ENCODE peak calls at places on chromosome 10, in five cellular contexts. U is H9, Y is breast epithelium, B is AG10803, W is suprapubic skin. O is an unnamed sample.

GRCh38 chr10:74585231-74586087 is 240.9 kb upstream of the KAT6B start:
- DNase-seq in U (no peak), Y (no peak), B (peak), W (no peak), O (no peak)

GRCh38 chr10:127447197-127447596 is 101.9 kb upstream of the NPS start:
- DNase-seq in U (no peak), Y (no peak), B (no peak), W (no peak), O (no peak)

GRCh38 chr10:71771204-71771603 is 2.1 kb downstream of the VSIR start:
- DNase-seq in U (no peak), Y (no peak), B (no peak), W (no peak), O (no peak)

GRCh38 chr10:21934307-21934706 is 69.2 kb downstream of the DNAJC1 start:
- DNase-seq in U (no peak), Y (no peak), B (no peak), W (no peak), O (no peak)

GRCh38 chr10:126908225-126908624 is 3.0 kb downstream of the DOCK1 start:
- DNase-seq in U (peak), Y (no peak), B (no peak), W (peak), O (no peak)

GRCh38 chr10:33434948-33435347 is 100.5 kb upstream of the NRP1 start:
- DNase-seq in U (no peak), Y (no peak), B (no peak), W (no peak), O (no peak)

GRCh38 chr10:42932116-42932515 is 144.8 kb upstream of the RET start:
- DNase-seq in U (no peak), Y (no peak), B (no peak), W (peak), O (no peak)

GRCh38 chr10:29643785-29644501 is 9.2 kb upstream of the SVIL start:
- DNase-seq in U (no peak), Y (no peak), B (peak), W (no peak), O (no peak)

GRCh38 chr10:72319416-72320254 is 35.1 kb downstream of the DNAJB12 start:
- DNase-seq in U (peak), Y (peak), B (peak), W (peak), O (peak)

GRCh38 chr10:65497837-65498236 is 1428.0 kb upstream of the LRRTM3 start:
- DNase-seq in U (no peak), Y (no peak), B (no peak), W (no peak), O (no peak)

GRCh38 chr10:42690449-42691360 is 52.3 kb upstream of the ZNF33B start:
- DNase-seq in U (peak), Y (no peak), B (no peak), W (no peak), O (no peak)

GRCh38 chr10:48620719-48621118 is 15.8 kb upstream of the ARHGAP22 start:
- DNase-seq in U (no peak), Y (no peak), B (no peak), W (no peak), O (no peak)

GRCh38 chr10:7362451-7362850 is 48.4 kb downstream of the SFMBT2 start:
- DNase-seq in U (no peak), Y (no peak), B (peak), W (no peak), O (no peak)

GRCh38 chr10:122954731-122955050 is 664 bp upstream of the C10orf88 start:
- DNase-seq in U (no peak), Y (no peak), B (no peak), W (peak), O (no peak)

GRCh38 chr10:133270204-133270603 is 6.5 kb downstream of the ADAM8 start:
- DNase-seq in U (no peak), Y (no peak), B (no peak), W (no peak), O (no peak)

GRCh38 chr10:79354141-79354540 is 6.9 kb downstream of the PPIF start:
- DNase-seq in U (no peak), Y (no peak), B (no peak), W (no peak), O (no peak)

GRCh38 chr10:125982256-125982948 is 86.0 kb downstream of the FANK1 start:
- DNase-seq in U (peak), Y (no peak), B (peak), W (no peak), O (peak)

GRCh38 chr10:102673961-102674511 is 29.8 kb downstream of the TRIM8 start:
- DNase-seq in U (peak), Y (no peak), B (peak), W (no peak), O (no peak)

GRCh38 chr10:5904227-5904626 is 14.2 kb downstream of the FBH1 start:
- DNase-seq in U (no peak), Y (no peak), B (no peak), W (no peak), O (no peak)

GRCh38 chr10:36048236-36048635 is 406.1 kb upstream of the FZD8 start:
- DNase-seq in U (no peak), Y (no peak), B (no peak), W (no peak), O (no peak)

GRCh38 chr10:28564905-28565304 is 32.0 kb downstream of the WAC start:
- DNase-seq in U (no peak), Y (no peak), B (no peak), W (no peak), O (no peak)

GRCh38 chr10:97590082-97590747 is 694 bp downstream of the C10orf62 start:
- DNase-seq in U (no peak), Y (no peak), B (no peak), W (no peak), O (no peak)

GRCh38 chr10:88291289-88292184 is 291.6 kb downstream of the RNLS start:
- DNase-seq in U (no peak), Y (no peak), B (no peak), W (no peak), O (no peak)

GRCh38 chr10:95374597-95375209 is 83.9 kb upstream of the PDLIM1 start:
- DNase-seq in U (peak), Y (peak), B (peak), W (peak), O (peak)

GRCh38 chr10:86357041-86357440 is 9.6 kb downstream of the GRID1 start:
- DNase-seq in U (no peak), Y (no peak), B (no peak), W (peak), O (no peak)

GRCh38 chr10:69005704-69006103 is 17.1 kb downstream of the KIFBP start:
- DNase-seq in U (no peak), Y (no peak), B (no peak), W (no peak), O (no peak)

GRCh38 chr10:69010151-69010640 is 21.6 kb downstream of the KIFBP start:
- DNase-seq in U (no peak), Y (no peak), B (peak), W (no peak), O (no peak)

GRCh38 chr10:69009360-69009759 is 20.8 kb downstream of the KIFBP start:
- DNase-seq in U (no peak), Y (no peak), B (peak), W (no peak), O (no peak)

GRCh38 chr10:69004821-69005220 is 16.2 kb downstream of the KIFBP start:
- DNase-seq in U (no peak), Y (no peak), B (peak), W (no peak), O (no peak)

DNA sequence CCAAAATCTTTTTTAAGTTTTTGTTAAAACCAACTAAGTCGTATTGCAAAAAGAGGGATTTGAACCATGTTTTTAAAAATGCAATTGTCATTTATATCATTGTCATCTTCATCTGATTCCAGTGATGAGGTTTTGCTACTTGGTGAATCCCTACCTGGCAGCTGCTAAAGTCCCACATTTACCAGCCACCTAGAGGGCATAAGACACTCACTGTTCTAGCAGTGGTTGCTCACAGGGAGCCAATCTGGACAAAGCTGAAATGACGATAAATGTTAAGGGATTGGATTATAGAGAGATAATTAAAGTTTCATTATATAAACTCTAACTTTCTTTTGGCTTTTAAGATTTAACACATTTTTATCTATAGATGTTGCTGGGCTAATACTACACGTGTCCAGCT is 18.7 kb downstream of the KIFBP start:
- DNase-seq in U (no peak), Y (no peak), B (no peak), W (no peak), O (no peak)
- TF ChIP-seq CTCF in U (peak), Y (no peak), B (no peak), W (no peak), O (no peak)

DNA sequence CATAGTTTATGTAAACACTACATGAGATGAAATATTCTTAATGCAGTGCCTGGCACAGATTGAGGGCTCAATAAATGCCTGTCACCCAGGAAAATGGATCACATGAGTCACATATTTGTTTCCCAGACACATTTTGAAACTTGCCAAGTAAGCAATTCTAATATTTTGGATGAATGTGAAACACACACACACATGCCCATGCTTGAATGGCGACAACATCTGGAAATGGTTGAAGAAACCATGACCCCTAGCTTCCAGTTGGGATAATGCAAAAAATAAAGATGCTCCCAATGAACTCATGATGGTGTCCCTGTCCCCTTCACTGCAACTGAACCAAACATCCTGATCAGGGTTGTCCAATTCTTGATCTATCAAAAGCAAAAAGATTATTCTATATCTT is 797.3 kb downstream of the XPNPEP1 start:
- DNase-seq in U (no peak), Y (no peak), B (no peak), W (no peak), O (no peak)
- TF ChIP-seq CTCF in U (peak), Y (no peak), B (no peak), W (no peak), O (no peak)

DNA sequence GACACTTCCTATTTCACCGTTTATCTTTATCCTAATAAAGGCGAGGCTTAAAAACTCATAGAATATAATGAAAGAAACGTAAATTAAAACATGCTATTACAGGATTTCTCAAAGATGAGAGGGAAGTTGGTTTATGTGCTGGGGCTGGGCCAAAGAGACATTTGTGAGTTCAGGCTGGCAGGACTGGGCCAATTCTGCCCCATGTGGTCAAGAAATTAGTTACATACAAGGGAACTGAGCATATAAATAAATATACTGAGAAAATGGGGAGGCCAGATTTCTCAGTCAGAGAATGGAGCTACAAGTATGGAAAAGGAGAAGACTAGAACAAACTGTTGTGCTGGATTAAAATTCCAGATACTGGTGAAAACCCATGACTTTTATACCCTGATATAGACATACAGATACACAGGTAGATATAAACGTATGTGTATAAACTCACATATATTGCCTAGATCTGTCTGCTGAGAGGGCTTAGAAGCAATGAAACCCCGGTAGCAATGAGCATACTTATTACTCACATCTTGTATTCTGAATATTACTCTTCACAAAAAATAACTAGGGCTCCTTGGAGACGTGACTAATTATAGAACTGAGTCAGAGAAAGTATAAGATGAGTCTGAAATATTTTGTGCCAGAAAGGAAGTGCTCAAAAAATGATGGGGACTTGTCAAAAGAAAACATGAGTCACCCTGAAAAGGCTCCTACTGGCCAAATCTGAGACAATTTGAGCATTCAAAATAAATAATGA is 155.7 kb upstream of the FGFR2 start:
- DNase-seq in U (no peak), Y (no peak), B (peak), W (no peak), O (no peak)
- TF ChIP-seq CTCF in U (peak), Y (no peak), B (peak), W (no peak), O (no peak)

DNA sequence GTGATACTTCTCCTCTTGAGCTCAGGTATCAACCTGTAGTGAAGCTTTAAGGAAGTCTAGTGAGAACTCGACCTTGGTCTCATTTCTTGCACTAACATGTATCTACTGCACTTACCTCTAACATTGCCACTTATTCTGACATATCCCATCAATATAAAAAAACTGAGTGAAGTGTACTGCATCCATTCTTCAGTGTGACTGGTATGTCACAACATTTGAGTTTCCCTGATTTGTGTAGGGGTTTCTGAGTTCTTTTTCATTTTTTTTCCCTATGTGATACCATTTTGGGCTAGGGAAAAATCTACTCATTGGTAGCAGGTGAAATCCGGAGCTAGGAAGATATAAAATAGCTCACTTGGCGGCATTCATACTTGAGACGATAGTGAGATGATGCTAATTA is 274.3 kb downstream of the PRKG1 start:
- DNase-seq in U (no peak), Y (no peak), B (no peak), W (no peak), O (no peak)
- TF ChIP-seq CTCF in U (no peak), Y (no peak), B (no peak), W (no peak), O (no peak)

GRCh38 chr10:76040107-76040829 is 608.8 kb downstream of the LRMDA start:
- DNase-seq in U (no peak), Y (no peak), B (no peak), W (no peak), O (no peak)
- TF ChIP-seq CTCF in U (peak), Y (no peak), B (no peak), W (no peak), O (peak)